ENCODE peak calls at places on chromosomes 16 and 17, in ten cellular contexts. One of them, this sample, is unnamed.

GRCh38 chr17:54324813-54325212 is 502.1 kb downstream of the KIF2B start:
- DNase-seq in uterus: no peak
- DNase-seq in H54: no peak
- DNase-seq in transverse colon: no peak
- DNase-seq in testis: no peak
- DNase-seq in breast epithelium: no peak
- DNase-seq in ovary: no peak
- DNase-seq in body of pancreas: no peak
- DNase-seq in NB4: peak; percentile 34
- DNase-seq in Peyer's patch: no peak
- DNase-seq in this sample: no peak

GRCh38 chr17:82383411-82383810 is 11.8 kb downstream of the UTS2R start:
- DNase-seq in uterus: no peak
- DNase-seq in H54: no peak
- DNase-seq in transverse colon: no peak
- DNase-seq in testis: no peak
- DNase-seq in breast epithelium: no peak
- DNase-seq in ovary: no peak
- DNase-seq in body of pancreas: no peak
- DNase-seq in NB4: no peak
- DNase-seq in Peyer's patch: no peak
- DNase-seq in this sample: no peak

GRCh38 chr17:40086150-40087044 is 14.0 kb downstream of the NR1D1 start:
- DNase-seq in uterus: peak; percentile 57
- DNase-seq in H54: no peak
- DNase-seq in transverse colon: peak; percentile 69
- DNase-seq in testis: no peak
- DNase-seq in breast epithelium: no peak
- DNase-seq in ovary: peak; percentile 43
- DNase-seq in body of pancreas: peak; percentile 78
- DNase-seq in NB4: peak; percentile 62
- DNase-seq in Peyer's patch: peak; percentile 77
- DNase-seq in this sample: peak; percentile 82

GRCh38 chr17:75594499-75595283 is 7.1 kb downstream of the MYO15B start:
- DNase-seq in uterus: no peak
- DNase-seq in H54: no peak
- DNase-seq in transverse colon: no peak
- DNase-seq in testis: no peak
- DNase-seq in breast epithelium: no peak
- DNase-seq in ovary: no peak
- DNase-seq in body of pancreas: no peak
- DNase-seq in NB4: no peak
- DNase-seq in Peyer's patch: no peak
- DNase-seq in this sample: no peak

GRCh38 chr16:67942200-67942509 is 1.8 kb downstream of the LCAT start:
- DNase-seq in uterus: no peak
- DNase-seq in H54: peak; percentile 33
- DNase-seq in transverse colon: no peak
- DNase-seq in testis: peak; percentile 46
- DNase-seq in breast epithelium: no peak
- DNase-seq in ovary: no peak
- DNase-seq in body of pancreas: peak; percentile 52
- DNase-seq in NB4: peak; percentile 68
- DNase-seq in Peyer's patch: peak; percentile 66
- DNase-seq in this sample: peak; percentile 56

GRCh38 chr17:11278186-11278983 is 37.4 kb downstream of the SHISA6 start:
- DNase-seq in uterus: no peak
- DNase-seq in H54: no peak
- DNase-seq in transverse colon: no peak
- DNase-seq in testis: peak; percentile 54
- DNase-seq in breast epithelium: no peak
- DNase-seq in ovary: no peak
- DNase-seq in body of pancreas: no peak
- DNase-seq in NB4: no peak
- DNase-seq in Peyer's patch: no peak
- DNase-seq in this sample: no peak

GRCh38 chr16:57628008-57628781 is at the start of gene ADGRG1:
- DNase-seq in uterus: peak; percentile 92
- DNase-seq in H54: peak; percentile 92
- DNase-seq in transverse colon: no peak
- DNase-seq in testis: peak; percentile 90
- DNase-seq in breast epithelium: peak; percentile 81
- DNase-seq in ovary: no peak
- DNase-seq in body of pancreas: peak; percentile 56
- DNase-seq in NB4: peak; percentile 86
- DNase-seq in Peyer's patch: peak; percentile 66
- DNase-seq in this sample: peak; percentile 88

GRCh38 chr17:7404737-7405412 is 978 bp upstream of the TMEM256 start:
- DNase-seq in uterus: peak; percentile 75
- DNase-seq in H54: peak; percentile 78
- DNase-seq in transverse colon: no peak
- DNase-seq in testis: peak; percentile 57
- DNase-seq in breast epithelium: peak; percentile 46
- DNase-seq in ovary: no peak
- DNase-seq in body of pancreas: peak; percentile 48
- DNase-seq in NB4: peak; percentile 13
- DNase-seq in Peyer's patch: peak; percentile 81
- DNase-seq in this sample: peak; percentile 92

GRCh38 chr17:28726396-28726911 is 421 bp upstream of the TLCD1 start:
- DNase-seq in uterus: no peak
- DNase-seq in H54: peak; percentile 73
- DNase-seq in transverse colon: peak; percentile 79
- DNase-seq in testis: no peak
- DNase-seq in breast epithelium: no peak
- DNase-seq in ovary: no peak
- DNase-seq in body of pancreas: peak; percentile 71
- DNase-seq in NB4: peak; percentile 79
- DNase-seq in Peyer's patch: peak; percentile 89
- DNase-seq in this sample: peak; percentile 83

GRCh38 chr16:50699345-50700159 is 6.1 kb downstream of the NOD2 start:
- DNase-seq in uterus: no peak
- DNase-seq in H54: no peak
- DNase-seq in transverse colon: no peak
- DNase-seq in testis: no peak
- DNase-seq in breast epithelium: no peak
- DNase-seq in ovary: no peak
- DNase-seq in body of pancreas: no peak
- DNase-seq in NB4: peak; percentile 81
- DNase-seq in Peyer's patch: no peak
- DNase-seq in this sample: no peak

GRCh38 chr17:11244781-11245180 is 3.8 kb downstream of the SHISA6 start:
- DNase-seq in uterus: no peak
- DNase-seq in H54: no peak
- DNase-seq in transverse colon: no peak
- DNase-seq in testis: no peak
- DNase-seq in breast epithelium: no peak
- DNase-seq in ovary: no peak
- DNase-seq in body of pancreas: no peak
- DNase-seq in NB4: no peak
- DNase-seq in Peyer's patch: no peak
- DNase-seq in this sample: no peak

GRCh38 chr16:70740919-70741778 is 55.3 kb upstream of the MTSS2 start:
- DNase-seq in uterus: no peak
- DNase-seq in H54: no peak
- DNase-seq in transverse colon: no peak
- DNase-seq in testis: no peak
- DNase-seq in breast epithelium: no peak
- DNase-seq in ovary: no peak
- DNase-seq in body of pancreas: no peak
- DNase-seq in NB4: peak; percentile 49
- DNase-seq in Peyer's patch: no peak
- DNase-seq in this sample: no peak

GRCh38 chr17:76805319-76805718 is 62.9 kb upstream of the MGAT5B start:
- DNase-seq in uterus: no peak
- DNase-seq in H54: no peak
- DNase-seq in transverse colon: no peak
- DNase-seq in testis: no peak
- DNase-seq in breast epithelium: no peak
- DNase-seq in ovary: no peak
- DNase-seq in body of pancreas: no peak
- DNase-seq in NB4: peak; percentile 53
- DNase-seq in Peyer's patch: no peak
- DNase-seq in this sample: no peak

GRCh38 chr16:71409038-71409775 is 32.6 kb downstream of the TLE7 start:
- DNase-seq in uterus: no peak
- DNase-seq in H54: no peak
- DNase-seq in transverse colon: no peak
- DNase-seq in testis: peak; percentile 77
- DNase-seq in breast epithelium: no peak
- DNase-seq in ovary: no peak
- DNase-seq in body of pancreas: no peak
- DNase-seq in NB4: no peak
- DNase-seq in Peyer's patch: no peak
- DNase-seq in this sample: no peak

DNA sequence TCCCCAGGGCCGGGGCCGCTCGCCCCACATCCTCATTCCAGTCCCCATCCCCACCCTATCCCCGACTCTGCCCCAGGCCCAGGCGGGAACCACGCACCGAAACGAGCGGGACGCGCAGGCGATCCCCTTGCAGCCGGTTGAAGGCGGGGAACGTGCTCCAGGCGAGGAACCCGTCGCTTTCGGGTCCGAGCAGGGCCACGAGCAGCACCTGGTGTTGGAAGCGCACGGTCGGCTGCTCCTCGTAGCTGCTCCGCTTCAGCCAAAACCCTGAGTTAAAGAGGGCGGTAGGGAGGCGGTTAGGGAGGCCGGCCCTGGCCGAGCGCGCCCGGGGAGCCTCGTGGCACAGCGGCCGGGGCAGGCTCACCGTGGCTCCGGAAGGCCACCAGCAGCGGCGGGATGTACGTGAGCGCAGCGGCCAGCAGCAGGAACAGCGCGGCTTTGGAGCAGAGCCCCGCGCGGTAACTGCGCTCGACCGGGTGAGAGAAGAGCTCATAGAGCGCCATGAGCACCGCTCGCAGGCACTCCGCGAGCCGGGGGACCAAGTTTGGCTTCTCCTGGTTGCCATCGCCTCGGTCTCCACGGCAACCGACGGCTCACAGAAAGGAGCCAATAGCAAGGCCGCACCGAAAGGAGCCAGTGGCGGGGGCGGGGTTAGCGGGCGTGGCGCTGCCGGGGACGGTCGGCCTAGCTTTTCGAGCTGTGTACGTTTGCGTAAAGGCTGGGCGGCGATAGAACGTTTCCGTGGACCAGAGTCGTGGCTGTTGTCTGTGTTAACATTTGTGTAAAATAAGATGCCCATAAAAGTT is at the start of gene TMEM231:
- DNase-seq in uterus: peak; percentile 97
- DNase-seq in H54: peak; percentile 94
- DNase-seq in transverse colon: peak; percentile 98
- DNase-seq in testis: peak; percentile 99
- DNase-seq in breast epithelium: peak; percentile 96
- DNase-seq in ovary: peak; percentile 96
- DNase-seq in body of pancreas: peak; percentile 98
- DNase-seq in NB4: peak; percentile 97
- DNase-seq in Peyer's patch: peak; percentile 99
- DNase-seq in this sample: peak; percentile 97
- TF ChIP-seq POLR2A in uterus: peak; percentile 67
- TF ChIP-seq POLR2A in H54: peak; percentile 42
- TF ChIP-seq POLR2A in transverse colon: peak; percentile 24
- TF ChIP-seq POLR2A in testis: no peak
- TF ChIP-seq POLR2A in breast epithelium: peak; percentile 20
- TF ChIP-seq POLR2A in ovary: no peak
- TF ChIP-seq POLR2A in body of pancreas: no peak
- TF ChIP-seq POLR2A in NB4: peak; percentile 54
- TF ChIP-seq POLR2A in Peyer's patch: no peak
- TF ChIP-seq POLR2A in this sample: peak; percentile 64

GRCh38 chr16:24174977-24175376 is 81.2 kb upstream of the CACNG3 start:
- DNase-seq in uterus: no peak
- DNase-seq in H54: no peak
- DNase-seq in transverse colon: no peak
- DNase-seq in testis: no peak
- DNase-seq in breast epithelium: no peak
- DNase-seq in ovary: no peak
- DNase-seq in body of pancreas: no peak
- DNase-seq in NB4: no peak
- DNase-seq in Peyer's patch: no peak
- DNase-seq in this sample: no peak
- TF ChIP-seq POLR2A in uterus: no peak
- TF ChIP-seq POLR2A in H54: no peak
- TF ChIP-seq POLR2A in transverse colon: no peak
- TF ChIP-seq POLR2A in testis: no peak
- TF ChIP-seq POLR2A in breast epithelium: no peak
- TF ChIP-seq POLR2A in ovary: no peak
- TF ChIP-seq POLR2A in body of pancreas: no peak
- TF ChIP-seq POLR2A in NB4: no peak
- TF ChIP-seq POLR2A in Peyer's patch: no peak
- TF ChIP-seq POLR2A in this sample: no peak

GRCh38 chr16:20740901-20741491 is 622 bp downstream of the THUMPD1 start:
- DNase-seq in uterus: peak; percentile 89
- DNase-seq in H54: peak; percentile 83
- DNase-seq in transverse colon: peak; percentile 94
- DNase-seq in testis: peak; percentile 94
- DNase-seq in breast epithelium: peak; percentile 86
- DNase-seq in ovary: peak; percentile 86
- DNase-seq in body of pancreas: peak; percentile 93
- DNase-seq in NB4: peak; percentile 85
- DNase-seq in Peyer's patch: peak; percentile 97
- DNase-seq in this sample: peak; percentile 93
- TF ChIP-seq POLR2A in uterus: no peak
- TF ChIP-seq POLR2A in H54: peak; percentile 45
- TF ChIP-seq POLR2A in transverse colon: no peak
- TF ChIP-seq POLR2A in testis: no peak
- TF ChIP-seq POLR2A in breast epithelium: no peak
- TF ChIP-seq POLR2A in ovary: peak; percentile 9
- TF ChIP-seq POLR2A in body of pancreas: no peak
- TF ChIP-seq POLR2A in NB4: no peak
- TF ChIP-seq POLR2A in Peyer's patch: peak; percentile 3
- TF ChIP-seq POLR2A in this sample: no peak

GRCh38 chr17:80416260-80416939 is 1.4 kb downstream of the ENDOV start:
- DNase-seq in uterus: no peak
- DNase-seq in H54: no peak
- DNase-seq in transverse colon: no peak
- DNase-seq in testis: no peak
- DNase-seq in breast epithelium: no peak
- DNase-seq in ovary: no peak
- DNase-seq in body of pancreas: no peak
- DNase-seq in NB4: no peak
- DNase-seq in Peyer's patch: no peak
- DNase-seq in this sample: no peak

GRCh38 chr17:80414508-80414802 is 512 bp upstream of the ENDOV start:
- DNase-seq in uterus: no peak
- DNase-seq in H54: no peak
- DNase-seq in transverse colon: no peak
- DNase-seq in testis: peak; percentile 33
- DNase-seq in breast epithelium: no peak
- DNase-seq in ovary: no peak
- DNase-seq in body of pancreas: peak; percentile 21
- DNase-seq in NB4: peak; percentile 25
- DNase-seq in Peyer's patch: no peak
- DNase-seq in this sample: peak; percentile 58

GRCh38 chr17:80415626-80416042 is 667 bp downstream of the ENDOV start:
- DNase-seq in uterus: no peak
- DNase-seq in H54: no peak
- DNase-seq in transverse colon: no peak
- DNase-seq in testis: no peak
- DNase-seq in breast epithelium: peak; percentile 29
- DNase-seq in ovary: no peak
- DNase-seq in body of pancreas: no peak
- DNase-seq in NB4: no peak
- DNase-seq in Peyer's patch: no peak
- DNase-seq in this sample: no peak

GRCh38 chr17:80413771-80414507 is 1.0 kb upstream of the ENDOV start:
- DNase-seq in uterus: no peak
- DNase-seq in H54: no peak
- DNase-seq in transverse colon: no peak
- DNase-seq in testis: no peak
- DNase-seq in breast epithelium: no peak
- DNase-seq in ovary: no peak
- DNase-seq in body of pancreas: peak; percentile 46
- DNase-seq in NB4: no peak
- DNase-seq in Peyer's patch: no peak
- DNase-seq in this sample: no peak

GRCh38 chr17:80414803-80415625 is at the start of gene ENDOV:
- DNase-seq in uterus: peak; percentile 93
- DNase-seq in H54: peak; percentile 99
- DNase-seq in transverse colon: peak; percentile 95
- DNase-seq in testis: peak; percentile 97
- DNase-seq in breast epithelium: peak; percentile 89
- DNase-seq in ovary: peak; percentile 95
- DNase-seq in body of pancreas: peak; percentile 95
- DNase-seq in NB4: peak; percentile 90
- DNase-seq in Peyer's patch: peak; percentile 97
- DNase-seq in this sample: peak; percentile 97
- TF ChIP-seq POLR2A in uterus: peak; percentile 66
- TF ChIP-seq POLR2A in H54: peak; percentile 74
- TF ChIP-seq POLR2A in transverse colon: peak; percentile 67
- TF ChIP-seq POLR2A in testis: no peak
- TF ChIP-seq POLR2A in breast epithelium: peak; percentile 40
- TF ChIP-seq POLR2A in ovary: peak; percentile 50
- TF ChIP-seq POLR2A in body of pancreas: peak; percentile 22
- TF ChIP-seq POLR2A in NB4: peak; percentile 20
- TF ChIP-seq POLR2A in Peyer's patch: peak; percentile 65
- TF ChIP-seq POLR2A in this sample: peak; percentile 71